ENCODE peak calls at places on chromosomes 2 and 18, in five cellular contexts. W, R, U, Q and S are unnamed samples.

GRCh38 chr2:9150568-9150900 is 56.1 kb upstream of the ASAP2 start:
- DNase-seq in W (no peak), R (no peak), U (no peak), Q (no peak), S (no peak)

GRCh38 chr2:101545940-101546339 is 71.0 kb upstream of the RFX8 start:
- DNase-seq in W (no peak), R (no peak), U (no peak), Q (no peak), S (no peak)

GRCh38 chr18:31100598-31101147 is 1.5 kb downstream of the DSC2 start:
- DNase-seq in W (no peak), R (no peak), U (peak), Q (peak), S (peak)

GRCh38 chr2:112713926-112714325 is 6.9 kb upstream of the NT5DC4 start:
- DNase-seq in W (no peak), R (no peak), U (no peak), Q (no peak), S (no peak)

GRCh38 chr2:106581276-106581675 is 94.1 kb downstream of the CD8B2 start:
- DNase-seq in W (no peak), R (no peak), U (no peak), Q (no peak), S (no peak)

GRCh38 chr2:158539176-158539895 is 82.6 kb downstream of the PKP4 start:
- DNase-seq in W (peak), R (peak), U (no peak), Q (peak), S (no peak)

GRCh38 chr2:38376346-38376682 is 759 bp downstream of the ATL2 start:
- DNase-seq in W (peak), R (peak), U (peak), Q (no peak), S (no peak)

GRCh38 chr2:2919026-2919425 is 458.6 kb downstream of the EIPR1 start:
- DNase-seq in W (no peak), R (no peak), U (no peak), Q (no peak), S (no peak)

GRCh38 chr2:236743623-236744280 is 174.1 kb downstream of the ACKR3 start:
- DNase-seq in W (no peak), R (no peak), U (no peak), Q (no peak), S (no peak)

GRCh38 chr2:118085173-118086023 is 2.9 kb upstream of the INSIG2 start:
- DNase-seq in W (no peak), R (no peak), U (no peak), Q (peak), S (no peak)

GRCh38 chr18:68897286-68897685 is 99.4 kb downstream of the CCDC102B start:
- DNase-seq in W (no peak), R (no peak), U (no peak), Q (no peak), S (no peak)

GRCh38 chr2:235587202-235587601 is 93.4 kb downstream of the AGAP1 start:
- DNase-seq in W (no peak), R (no peak), U (no peak), Q (no peak), S (no peak)